ENCODE peak calls at places on chromosome 16, in six cellular contexts. J, B, I, N, V and D are unnamed samples.

GRCh38 chr16:57518520-57518919 is 17.9 kb downstream of the CCDC102A start:
- DNase-seq in J (no peak), B (peak; percentile 45), I (no peak), N (no peak), V (no peak), D (no peak)

GRCh38 chr16:79165541-79165940 is 435.0 kb downstream of the MAF start:
- DNase-seq in J (no peak), B (no peak), I (no peak), N (no peak), V (no peak), D (no peak)

GRCh38 chr16:61829631-61830030 is 206.6 kb downstream of the CDH8 start:
- DNase-seq in J (no peak), B (no peak), I (peak; percentile 80), N (no peak), V (no peak), D (no peak)

GRCh38 chr16:46894011-46894672 is 10.0 kb downstream of the GPT2 start:
- DNase-seq in J (peak; percentile 77), B (no peak), I (peak; percentile 38), N (peak; percentile 51), V (no peak), D (no peak)

GRCh38 chr16:54426550-54426843 is 139.9 kb upstream of the IRX3 start:
- DNase-seq in J (no peak), B (no peak), I (no peak), N (no peak), V (no peak), D (no peak)

GRCh38 chr16:79013004-79013403 is 587.5 kb downstream of the MAF start:
- DNase-seq in J (no peak), B (no peak), I (no peak), N (no peak), V (no peak), D (no peak)

GRCh38 chr16:8655184-8655717 is 19.2 kb upstream of the ABAT start:
- DNase-seq in J (no peak), B (peak; percentile 61), I (peak; percentile 18), N (no peak), V (no peak), D (peak; percentile 49)

GRCh38 chr16:50265716-50266336 is 525 bp upstream of the ADCY7 start:
- DNase-seq in J (no peak), B (no peak), I (no peak), N (no peak), V (no peak), D (no peak)

GRCh38 chr16:31476305-31477219 is 4.6 kb downstream of the TGFB1I1 start:
- DNase-seq in J (no peak), B (no peak), I (no peak), N (peak; percentile 63), V (peak; percentile 58), D (peak; percentile 60)

GRCh38 chr16:15618392-15618791 is 24.6 kb downstream of the MARF1 start:
- DNase-seq in J (no peak), B (no peak), I (peak; percentile 90), N (no peak), V (no peak), D (no peak)

GRCh38 chr16:90046122-90046970 is 27.1 kb upstream of the DBNDD1 start:
- DNase-seq in J (no peak), B (no peak), I (no peak), N (no peak), V (no peak), D (no peak)

DNA sequence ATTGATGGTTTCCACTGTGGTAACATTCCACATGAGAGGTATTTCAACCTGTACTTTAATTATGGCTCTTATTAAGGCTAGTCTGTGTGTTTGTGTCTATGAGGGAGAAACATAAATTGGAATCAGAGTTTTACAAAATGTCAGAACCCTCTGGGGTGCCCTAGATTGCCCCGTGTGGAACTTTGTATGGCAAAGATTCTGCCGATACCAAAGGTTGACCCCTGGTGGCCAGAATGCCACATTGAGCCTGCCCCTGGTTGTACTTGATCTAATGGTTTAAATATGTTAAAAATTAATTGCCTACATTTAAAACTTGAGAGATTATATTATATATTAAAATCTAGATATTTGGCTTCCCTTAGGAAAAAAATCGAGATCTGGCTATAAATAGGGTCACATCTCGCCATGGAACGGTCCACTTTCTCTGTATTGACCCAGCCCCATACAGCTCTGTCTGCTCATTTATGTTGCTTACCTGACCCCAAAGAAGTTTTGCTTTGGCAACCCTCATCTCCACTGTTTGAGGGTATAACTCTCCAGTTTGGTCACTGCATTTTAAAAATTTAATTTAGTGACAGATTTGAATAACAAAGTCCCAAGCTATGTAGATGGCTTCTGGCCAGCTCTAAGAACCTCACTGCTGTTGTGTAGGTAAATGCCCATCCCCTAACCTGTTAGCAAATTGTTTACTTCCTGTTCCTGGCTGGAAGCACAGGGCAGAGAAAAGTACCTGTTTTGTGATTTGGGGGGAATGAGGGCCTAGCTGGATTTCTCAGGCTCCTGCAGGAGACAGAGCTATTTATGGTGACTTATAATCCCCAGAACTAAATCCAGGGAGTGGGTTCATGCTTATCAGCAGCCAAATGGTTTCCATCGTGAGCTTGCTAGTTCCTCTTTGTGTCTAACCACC is 95.0 kb downstream of the PLCG2 start:
- DNase-seq in J (no peak), B (peak; percentile 32), I (peak; percentile 20), N (peak; percentile 50), V (peak; percentile 49), D (peak; percentile 70)
- TF ChIP-seq CTCF in J (peak; percentile 69), B (peak; percentile 56), I (peak; percentile 84), N (peak; percentile 65), V (peak; percentile 51), D (peak; percentile 88)

DNA sequence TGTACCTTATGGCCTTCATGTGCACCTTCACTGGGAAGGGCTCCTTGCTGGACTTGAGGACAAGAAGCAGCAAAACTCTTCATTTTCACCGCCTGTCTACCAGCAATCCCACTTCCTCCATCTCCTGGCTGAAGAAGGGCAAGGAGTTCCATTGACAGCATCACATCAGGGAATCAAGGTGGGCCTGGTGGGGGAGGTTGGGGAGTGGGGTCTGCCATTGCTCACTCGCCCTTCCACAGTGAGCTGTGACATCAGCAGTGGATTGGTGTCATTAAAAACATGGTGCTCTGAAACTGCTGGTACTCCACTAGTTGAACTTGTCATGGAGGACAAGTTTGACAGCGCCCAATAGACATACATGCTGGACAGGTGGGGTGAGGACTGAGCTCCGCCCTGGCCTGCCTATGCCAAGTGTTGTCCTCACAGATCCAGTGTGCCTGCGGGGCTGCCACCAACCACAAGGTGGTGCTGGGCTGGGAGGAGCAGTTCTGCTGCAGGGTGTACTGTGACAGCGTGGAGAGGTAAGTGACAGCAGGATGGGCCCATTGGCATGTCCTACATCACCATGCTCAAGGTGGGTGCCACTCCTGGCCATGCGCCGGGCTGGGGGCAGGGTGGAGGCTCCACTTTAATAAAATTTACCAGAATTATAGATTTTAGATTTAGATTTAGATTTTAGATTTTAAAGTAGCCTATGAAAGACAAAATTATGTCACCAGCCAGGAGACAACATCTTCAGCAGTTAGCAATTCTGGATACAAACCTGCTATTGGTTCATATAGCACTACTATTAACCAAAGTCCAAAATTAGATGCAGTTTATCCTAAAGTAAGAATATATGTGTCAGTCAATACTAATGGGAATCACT is 1729.1 kb downstream of the TP53TG3F start:
- DNase-seq in J (no peak), B (peak; percentile 49), I (no peak), N (no peak), V (no peak), D (no peak)
- TF ChIP-seq CTCF in J (no peak), B (peak; percentile 72), I (no peak), N (no peak), V (no peak), D (no peak)

DNA sequence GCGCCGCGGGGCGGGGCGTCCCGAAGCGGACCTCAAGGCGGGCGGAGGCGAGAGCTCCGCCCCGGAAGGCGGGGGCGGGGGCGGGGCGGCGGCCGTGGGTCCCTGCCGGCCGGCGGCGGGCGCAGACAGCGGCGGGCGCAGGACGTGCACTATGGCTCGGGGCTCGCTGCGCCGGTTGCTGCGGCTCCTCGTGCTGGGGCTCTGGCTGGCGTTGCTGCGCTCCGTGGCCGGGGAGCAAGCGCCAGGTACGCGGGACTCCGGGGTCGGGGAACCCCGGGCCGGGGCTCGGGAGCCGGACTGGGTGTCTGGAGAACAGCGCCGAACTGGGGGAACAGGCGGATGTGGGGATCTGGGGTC is at the start of gene TNFRSF12A:
- DNase-seq in J (no peak), B (peak; percentile 80), I (peak; percentile 72), N (peak; percentile 82), V (peak; percentile 42), D (peak; percentile 72)
- TF ChIP-seq CTCF in J (peak; percentile 34), B (no peak), I (no peak), N (peak; percentile 11), V (no peak), D (no peak)

GRCh38 chr16:27639588-27640276 is 89.8 kb downstream of the KATNIP start:
- DNase-seq in J (no peak), B (peak; percentile 74), I (peak; percentile 48), N (no peak), V (peak; percentile 38), D (peak; percentile 45)
- TF ChIP-seq CTCF in J (peak; percentile 72), B (peak; percentile 82), I (peak; percentile 85), N (peak; percentile 46), V (peak; percentile 47), D (peak; percentile 31)

GRCh38 chr16:86095131-86095752 is 196.3 kb downstream of the IRF8 start:
- DNase-seq in J (peak; percentile 7), B (no peak), I (no peak), N (no peak), V (no peak), D (no peak)

GRCh38 chr16:86095906-86096485 is 197.0 kb downstream of the IRF8 start:
- DNase-seq in J (peak; percentile 14), B (no peak), I (no peak), N (no peak), V (no peak), D (no peak)

GRCh38 chr16:86091976-86092375 is 193.0 kb downstream of the IRF8 start:
- DNase-seq in J (peak; percentile 7), B (no peak), I (no peak), N (no peak), V (no peak), D (no peak)

GRCh38 chr16:86092586-86093480 is 193.9 kb downstream of the IRF8 start:
- DNase-seq in J (peak; percentile 21), B (no peak), I (no peak), N (no peak), V (no peak), D (no peak)

DNA sequence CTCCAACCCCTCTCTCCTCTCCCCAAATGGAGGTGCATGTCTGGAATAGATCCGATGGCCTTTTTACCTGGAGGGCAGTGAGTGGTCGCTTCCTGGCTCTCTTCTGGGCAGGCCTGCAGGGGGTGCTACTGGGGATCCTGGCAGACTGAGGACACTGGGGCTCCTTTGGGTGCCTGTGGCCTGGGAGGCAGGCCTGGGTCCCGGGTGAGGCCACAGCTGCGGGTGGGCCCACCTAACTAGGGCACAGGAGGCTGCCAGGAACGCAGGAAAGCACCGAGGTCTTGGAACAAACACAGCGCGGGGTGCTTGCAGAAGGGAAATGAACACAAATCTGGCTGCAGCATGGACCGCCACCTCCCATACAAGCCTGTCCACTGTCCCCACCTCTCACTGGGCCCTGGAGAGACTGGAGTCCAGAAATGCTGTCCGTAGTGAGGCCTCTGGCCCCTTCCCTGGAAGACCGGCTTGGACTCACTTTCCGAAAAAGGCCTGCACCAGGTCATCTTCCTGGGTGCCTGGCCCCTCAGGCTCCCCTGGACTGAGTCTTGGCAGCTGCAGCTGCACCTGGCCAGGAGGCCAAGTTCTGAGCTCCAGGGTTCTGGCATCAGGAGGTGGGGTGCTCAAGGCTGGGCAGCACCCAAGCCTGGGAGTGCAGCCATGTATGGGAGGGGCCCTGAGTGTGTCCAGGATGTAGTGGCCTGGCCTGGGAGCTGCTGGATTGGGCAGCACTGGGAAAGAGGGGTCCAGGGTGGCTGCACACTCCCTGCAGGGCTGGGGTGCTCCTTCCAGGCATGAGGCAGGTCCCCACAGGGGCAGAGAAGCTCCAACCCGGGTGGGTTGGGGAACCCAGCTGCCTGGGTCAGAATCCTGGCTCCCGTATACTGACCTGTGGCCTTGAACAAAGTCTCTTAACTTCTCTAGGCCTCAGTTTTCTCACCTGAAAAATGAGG is 195.1 kb downstream of the IRF8 start:
- DNase-seq in J (peak; percentile 14), B (no peak), I (no peak), N (no peak), V (no peak), D (no peak)
- TF ChIP-seq CTCF in J (no peak), B (peak; percentile 31), I (peak; percentile 32), N (no peak), V (no peak), D (no peak)